ENCODE peak calls at places on chromosomes 4 and X, in eight cellular contexts. C, F, J, Y, O, L, D and X are unnamed samples.

GRCh38 chr4:126344472-126344871 is 1029.7 kb downstream of the FAT4 start:
- DNase-seq in O (no peak), L (no peak), D (no peak), F (no peak), J (no peak), Y (no peak), C (no peak), X (no peak)

GRCh38 chrX:119755981-119756533 is 2.3 kb upstream of the SOWAHD start:
- DNase-seq in D (peak; percentile 34), C (no peak), L (no peak), Y (peak; percentile 87), F (no peak), O (no peak), J (no peak), X (peak; percentile 41)

GRCh38 chr4:41532880-41533279 is 5.1 kb upstream of the LIMCH1 start:
- DNase-seq in C (no peak), Y (no peak), D (no peak), F (no peak), L (no peak), J (no peak), O (no peak), X (no peak)

GRCh38 chrX:139826065-139827044 is 106.5 kb downstream of the ATP11C start:
- DNase-seq in Y (no peak), J (no peak), L (no peak), C (no peak), O (no peak), D (no peak), F (peak; percentile 7), X (no peak)

GRCh38 chrX:150162141-150162540 is 201.0 kb upstream of the MAMLD1 start:
- DNase-seq in C (no peak), D (no peak), J (no peak), F (no peak), O (no peak), L (no peak), Y (no peak), X (no peak)

GRCh38 chr4:40887690-40888089 is 137.9 kb downstream of the NSUN7 start:
- DNase-seq in C (no peak), F (peak; percentile 24), Y (no peak), D (no peak), L (no peak), J (no peak), O (no peak), X (no peak)

GRCh38 chr4:7466904-7467303 is 32.2 kb upstream of the PSAPL1 start:
- DNase-seq in O (no peak), F (no peak), L (no peak), D (no peak), Y (no peak), C (no peak), J (no peak), X (no peak)

GRCh38 chr4:122224348-122224747 is 72.2 kb downstream of the BLTP1 start:
- DNase-seq in D (no peak), J (no peak), L (no peak), Y (no peak), C (peak; percentile 11), O (no peak), F (peak; percentile 24), X (no peak)

GRCh38 chr4:52552778-52553177 is 106.3 kb downstream of the USP46 start:
- DNase-seq in J (no peak), D (no peak), C (no peak), L (no peak), O (no peak), F (no peak), Y (no peak), X (no peak)

GRCh38 chr4:81512945-81513584 is 41.4 kb upstream of the RASGEF1B start:
- DNase-seq in O (no peak), C (no peak), F (no peak), D (no peak), L (no peak), Y (no peak), J (no peak), X (no peak)

GRCh38 chrX:13131511-13132137 is 87.2 kb upstream of the FAM9C start:
- DNase-seq in O (no peak), C (no peak), F (no peak), D (no peak), Y (peak; percentile 86), L (no peak), J (no peak), X (no peak)

GRCh38 chrX:71917621-71918341 is 7.1 kb downstream of the NHSL2 start:
- DNase-seq in D (no peak), O (no peak), C (peak; percentile 22), Y (no peak), F (no peak), J (no peak), L (no peak), X (no peak)

GRCh38 chr4:148265627-148266026 is 176.6 kb downstream of the NR3C2 start:
- DNase-seq in F (no peak), Y (no peak), L (no peak), C (no peak), J (no peak), O (no peak), D (no peak), X (no peak)
- TF ChIP-seq CTCF in F (no peak), Y (no peak), L (no peak), C (no peak), J (no peak), O (no peak), D (no peak), X (no peak)

GRCh38 chr4:115851918-115852766 is 738.7 kb upstream of the NDST4 start:
- DNase-seq in Y (peak; percentile 62), J (peak; percentile 52), D (no peak), C (peak; percentile 69), O (no peak), F (peak; percentile 45), L (no peak), X (no peak)
- TF ChIP-seq CTCF in Y (peak; percentile 37), J (no peak), D (peak; percentile 16), C (peak; percentile 46), O (peak; percentile 20), F (no peak), L (no peak), X (no peak)

DNA sequence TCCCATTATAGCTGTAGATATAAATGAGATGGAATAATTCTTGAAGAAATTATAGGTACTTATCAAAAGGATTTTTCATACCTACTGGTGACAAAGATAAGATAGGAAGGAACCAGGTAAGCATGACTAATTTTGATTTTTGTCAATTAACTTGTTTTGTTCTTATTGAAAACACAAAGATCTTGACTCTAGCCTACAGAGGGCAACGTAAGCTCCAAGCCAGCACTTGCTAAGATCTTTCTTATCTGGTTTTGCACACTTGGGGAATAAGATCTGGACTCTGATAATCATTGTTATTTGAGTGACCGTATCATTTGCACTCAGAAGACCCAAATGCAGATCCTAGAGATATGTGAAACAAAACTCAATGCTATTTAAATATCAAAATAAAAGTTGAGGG is 223.4 kb downstream of the VEGFC start:
- DNase-seq in D (no peak), J (no peak), C (no peak), O (no peak), F (no peak), L (no peak), Y (no peak), X (no peak)
- TF ChIP-seq CTCF in D (no peak), J (no peak), C (no peak), O (no peak), F (no peak), L (no peak), Y (no peak), X (no peak)

GRCh38 chr4:105257817-105258495 is 111.3 kb downstream of the TET2 start:
- DNase-seq in C (no peak), O (no peak), F (no peak), L (no peak), Y (no peak), D (no peak), J (no peak), X (no peak)
- TF ChIP-seq CTCF in C (no peak), O (no peak), F (no peak), L (no peak), Y (no peak), D (no peak), J (no peak), X (no peak)

DNA sequence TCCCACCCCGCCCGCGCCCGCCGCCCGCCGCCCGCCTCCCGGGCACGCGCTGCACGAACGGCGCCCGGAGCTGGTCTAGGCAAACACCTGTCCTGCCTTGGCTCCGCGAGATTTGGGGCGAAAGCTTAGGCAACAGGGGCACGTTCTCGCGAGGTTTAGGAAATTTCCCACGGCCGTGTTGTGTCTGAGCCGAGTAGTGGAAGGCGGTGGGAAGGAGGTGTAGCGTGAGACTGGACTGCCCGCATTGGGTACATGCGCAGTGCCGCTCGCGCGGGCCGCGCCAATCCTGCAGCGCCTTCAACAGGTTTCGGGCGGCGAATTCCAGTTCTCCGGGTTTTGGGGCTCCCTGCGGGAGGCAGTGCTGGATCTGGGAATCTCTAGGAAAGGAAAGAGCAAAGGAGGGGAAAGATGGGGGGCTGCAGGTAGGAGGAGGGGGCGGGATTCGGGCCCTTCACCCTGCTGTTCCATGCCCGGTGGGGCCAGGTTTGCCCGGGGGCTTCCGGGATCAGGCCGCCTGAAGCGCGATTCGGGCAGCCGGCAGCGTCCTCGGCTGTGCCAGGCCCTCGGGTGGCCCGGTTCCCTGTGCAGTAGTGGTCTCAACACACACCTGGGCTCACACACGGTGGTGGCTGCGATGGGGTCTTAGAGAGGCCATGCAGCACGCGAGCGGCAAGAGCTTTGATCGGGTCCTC is 1.2 kb upstream of the RBPJ start:
- DNase-seq in C (peak; percentile 97), F (peak; percentile 97), J (peak; percentile 98), Y (peak; percentile 100), L (peak; percentile 98), D (peak; percentile 98), O (peak; percentile 99), X (peak; percentile 84)
- TF ChIP-seq CTCF in C (no peak), F (peak; percentile 23), J (no peak), Y (no peak), L (no peak), D (no peak), O (no peak), X (no peak)

GRCh38 chrX:115378471-115378870 is 89.0 kb downstream of the LUZP4 start:
- DNase-seq in D (no peak), O (no peak), F (no peak), Y (no peak), J (no peak), C (no peak), L (no peak), X (no peak)
- TF ChIP-seq CTCF in D (no peak), O (no peak), F (no peak), Y (no peak), J (no peak), C (no peak), L (no peak), X (no peak)

GRCh38 chr4:186191266-186192067 is at the start of gene CYP4V2:
- DNase-seq in F (peak; percentile 60), O (peak; percentile 93), Y (peak; percentile 79), D (peak; percentile 80), C (peak; percentile 73), J (peak; percentile 88), L (peak; percentile 61), X (peak; percentile 81)
- TF ChIP-seq CTCF in F (peak; percentile 50), O (peak; percentile 38), Y (no peak), D (peak; percentile 14), C (no peak), J (no peak), L (no peak), X (peak; percentile 27)

DNA sequence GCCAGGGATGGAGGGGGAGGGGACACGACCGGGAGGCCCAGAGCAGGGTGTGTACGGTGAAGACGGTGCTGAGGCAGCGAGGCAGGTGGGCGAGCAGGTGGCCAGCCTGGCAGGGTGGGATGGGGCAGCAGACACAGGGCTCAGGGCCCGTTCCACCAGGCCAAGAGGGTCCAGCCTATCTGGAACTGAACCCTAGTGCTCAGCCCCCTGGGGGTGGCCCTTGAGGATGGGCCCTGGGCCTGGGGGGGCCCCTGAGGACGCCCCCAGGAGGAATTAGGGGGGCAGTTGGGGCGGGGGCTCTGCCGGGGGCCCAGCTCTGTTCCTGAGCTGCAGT is 3.0 kb upstream of the HGFAC start:
- DNase-seq in Y (no peak), C (no peak), O (no peak), J (no peak), L (no peak), D (no peak), F (no peak), X (no peak)
- TF ChIP-seq CTCF in Y (no peak), C (no peak), O (no peak), J (no peak), L (no peak), D (no peak), F (no peak), X (no peak)